ENCODE peak calls at places on chromosomes 1 and 21, in seven cellular contexts. One of them, this sample, is unnamed.

GRCh38 chr1:201065686-201066085 is 42.2 kb upstream of the KIF21B start:
- DNase-seq in GM23338: no peak
- DNase-seq in vagina: no peak
- DNase-seq in suprapubic skin: no peak
- DNase-seq in spleen: no peak
- DNase-seq in endothelial cell of umbilical vein: no peak
- DNase-seq in transverse colon: no peak
- DNase-seq in this sample: no peak

GRCh38 chr21:44405948-44406872 is 49.1 kb upstream of the LRRC3 start:
- DNase-seq in endothelial cell of umbilical vein: no peak
- DNase-seq in vagina: no peak
- DNase-seq in GM23338: no peak
- DNase-seq in transverse colon: no peak
- DNase-seq in spleen: peak
- DNase-seq in suprapubic skin: no peak
- DNase-seq in this sample: no peak

GRCh38 chr1:10692401-10693021 is 103.9 kb downstream of the CASZ1 start:
- DNase-seq in vagina: no peak
- DNase-seq in transverse colon: peak
- DNase-seq in suprapubic skin: no peak
- DNase-seq in endothelial cell of umbilical vein: no peak
- DNase-seq in spleen: peak
- DNase-seq in GM23338: no peak
- DNase-seq in this sample: no peak

GRCh38 chr1:155192346-155193274 is 15.1 kb downstream of the THBS3 start:
- DNase-seq in vagina: no peak
- DNase-seq in suprapubic skin: no peak
- DNase-seq in transverse colon: peak
- DNase-seq in spleen: no peak
- DNase-seq in GM23338: peak
- DNase-seq in endothelial cell of umbilical vein: no peak
- DNase-seq in this sample: peak

GRCh38 chr21:42653492-42654061 is at the start of gene PDE9A:
- DNase-seq in endothelial cell of umbilical vein: no peak
- DNase-seq in vagina: no peak
- DNase-seq in suprapubic skin: no peak
- DNase-seq in spleen: peak
- DNase-seq in transverse colon: peak
- DNase-seq in GM23338: peak
- DNase-seq in this sample: no peak

GRCh38 chr1:150622219-150622975 is 7.0 kb downstream of the ENSA start:
- DNase-seq in transverse colon: no peak
- DNase-seq in spleen: peak
- DNase-seq in GM23338: peak
- DNase-seq in vagina: peak
- DNase-seq in suprapubic skin: peak
- DNase-seq in endothelial cell of umbilical vein: peak
- DNase-seq in this sample: no peak

GRCh38 chr1:67716800-67717199 is 31.8 kb downstream of the GADD45A start:
- DNase-seq in GM23338: no peak
- DNase-seq in vagina: no peak
- DNase-seq in suprapubic skin: no peak
- DNase-seq in spleen: no peak
- DNase-seq in transverse colon: peak
- DNase-seq in endothelial cell of umbilical vein: no peak
- DNase-seq in this sample: peak

GRCh38 chr1:164576311-164577271 is 17.6 kb downstream of the PBX1 start:
- DNase-seq in spleen: no peak
- DNase-seq in transverse colon: no peak
- DNase-seq in vagina: no peak
- DNase-seq in endothelial cell of umbilical vein: no peak
- DNase-seq in suprapubic skin: no peak
- DNase-seq in GM23338: peak
- DNase-seq in this sample: no peak

GRCh38 chr1:25017436-25018109 is 87.5 kb upstream of the RUNX3 start:
- DNase-seq in endothelial cell of umbilical vein: no peak
- DNase-seq in transverse colon: no peak
- DNase-seq in GM23338: peak
- DNase-seq in vagina: no peak
- DNase-seq in suprapubic skin: no peak
- DNase-seq in spleen: no peak
- DNase-seq in this sample: no peak

GRCh38 chr1:194755241-194755953 is 1569.0 kb upstream of the B3GALT2 start:
- DNase-seq in spleen: no peak
- DNase-seq in GM23338: no peak
- DNase-seq in suprapubic skin: no peak
- DNase-seq in vagina: no peak
- DNase-seq in transverse colon: no peak
- DNase-seq in endothelial cell of umbilical vein: no peak
- DNase-seq in this sample: no peak

GRCh38 chr1:234108921-234109320 is 204.4 kb downstream of the SLC35F3 start:
- DNase-seq in suprapubic skin: no peak
- DNase-seq in endothelial cell of umbilical vein: no peak
- DNase-seq in transverse colon: no peak
- DNase-seq in spleen: no peak
- DNase-seq in vagina: no peak
- DNase-seq in GM23338: no peak
- DNase-seq in this sample: no peak

GRCh38 chr1:231338270-231339128 is at the start of gene SPRTN:
- DNase-seq in endothelial cell of umbilical vein: peak
- DNase-seq in transverse colon: no peak
- DNase-seq in suprapubic skin: peak
- DNase-seq in spleen: no peak
- DNase-seq in GM23338: peak
- DNase-seq in vagina: peak
- DNase-seq in this sample: no peak

GRCh38 chr1:164660415-164661174 is 101.6 kb downstream of the PBX1 start:
- DNase-seq in suprapubic skin: no peak
- DNase-seq in spleen: no peak
- DNase-seq in GM23338: no peak
- DNase-seq in transverse colon: no peak
- DNase-seq in vagina: no peak
- DNase-seq in endothelial cell of umbilical vein: no peak
- DNase-seq in this sample: no peak

GRCh38 chr21:33268736-33269441 is 2.7 kb downstream of the IL10RB start:
- DNase-seq in endothelial cell of umbilical vein: no peak
- DNase-seq in vagina: no peak
- DNase-seq in suprapubic skin: no peak
- DNase-seq in transverse colon: peak
- DNase-seq in spleen: no peak
- DNase-seq in GM23338: no peak
- DNase-seq in this sample: peak

GRCh38 chr1:89622895-89623294 is 10.0 kb upstream of the LRRC8C start:
- DNase-seq in transverse colon: no peak
- DNase-seq in spleen: no peak
- DNase-seq in suprapubic skin: no peak
- DNase-seq in endothelial cell of umbilical vein: no peak
- DNase-seq in GM23338: no peak
- DNase-seq in vagina: no peak
- DNase-seq in this sample: no peak

GRCh38 chr1:232675267-232675666 is 45.3 kb upstream of the SIPA1L2 start:
- DNase-seq in vagina: no peak
- DNase-seq in endothelial cell of umbilical vein: no peak
- DNase-seq in spleen: no peak
- DNase-seq in GM23338: no peak
- DNase-seq in transverse colon: no peak
- DNase-seq in suprapubic skin: no peak
- DNase-seq in this sample: no peak

GRCh38 chr1:14849038-14849437 is 250.6 kb downstream of the KAZN start:
- DNase-seq in suprapubic skin: peak
- DNase-seq in GM23338: no peak
- DNase-seq in vagina: no peak
- DNase-seq in spleen: no peak
- DNase-seq in endothelial cell of umbilical vein: no peak
- DNase-seq in transverse colon: no peak
- DNase-seq in this sample: no peak

GRCh38 chr21:36908260-36908908 is 58.1 kb downstream of the HLCS start:
- DNase-seq in transverse colon: no peak
- DNase-seq in spleen: no peak
- DNase-seq in suprapubic skin: no peak
- DNase-seq in GM23338: no peak
- DNase-seq in vagina: no peak
- DNase-seq in endothelial cell of umbilical vein: no peak
- DNase-seq in this sample: no peak

GRCh38 chr1:162416909-162417308 is 5.0 kb upstream of the SH2D1B start:
- DNase-seq in endothelial cell of umbilical vein: no peak
- DNase-seq in suprapubic skin: no peak
- DNase-seq in transverse colon: no peak
- DNase-seq in vagina: no peak
- DNase-seq in GM23338: no peak
- DNase-seq in spleen: no peak
- DNase-seq in this sample: no peak

GRCh38 chr1:227372662-227373061 is 54.4 kb upstream of the CDC42BPA start:
- DNase-seq in GM23338: no peak
- DNase-seq in endothelial cell of umbilical vein: peak
- DNase-seq in spleen: no peak
- DNase-seq in vagina: no peak
- DNase-seq in transverse colon: no peak
- DNase-seq in suprapubic skin: no peak
- DNase-seq in this sample: no peak

GRCh38 chr1:202153284-202153683 is 7.1 kb downstream of the PTPN7 start:
- DNase-seq in transverse colon: no peak
- DNase-seq in GM23338: no peak
- DNase-seq in suprapubic skin: no peak
- DNase-seq in endothelial cell of umbilical vein: no peak
- DNase-seq in spleen: no peak
- DNase-seq in vagina: no peak
- DNase-seq in this sample: no peak

GRCh38 chr1:202151045-202151444 is 6.5 kb upstream of the ARL8A start:
- DNase-seq in spleen: no peak
- DNase-seq in endothelial cell of umbilical vein: no peak
- DNase-seq in vagina: no peak
- DNase-seq in suprapubic skin: no peak
- DNase-seq in GM23338: no peak
- DNase-seq in transverse colon: no peak
- DNase-seq in this sample: no peak

GRCh38 chr1:202150607-202151006 is 6.1 kb upstream of the ARL8A start:
- DNase-seq in transverse colon: no peak
- DNase-seq in vagina: no peak
- DNase-seq in suprapubic skin: no peak
- DNase-seq in GM23338: no peak
- DNase-seq in endothelial cell of umbilical vein: no peak
- DNase-seq in spleen: no peak
- DNase-seq in this sample: no peak

GRCh38 chr1:202154148-202154765 is 6.1 kb downstream of the PTPN7 start:
- DNase-seq in spleen: no peak
- DNase-seq in vagina: no peak
- DNase-seq in endothelial cell of umbilical vein: no peak
- DNase-seq in GM23338: no peak
- DNase-seq in transverse colon: no peak
- DNase-seq in suprapubic skin: no peak
- DNase-seq in this sample: no peak

DNA sequence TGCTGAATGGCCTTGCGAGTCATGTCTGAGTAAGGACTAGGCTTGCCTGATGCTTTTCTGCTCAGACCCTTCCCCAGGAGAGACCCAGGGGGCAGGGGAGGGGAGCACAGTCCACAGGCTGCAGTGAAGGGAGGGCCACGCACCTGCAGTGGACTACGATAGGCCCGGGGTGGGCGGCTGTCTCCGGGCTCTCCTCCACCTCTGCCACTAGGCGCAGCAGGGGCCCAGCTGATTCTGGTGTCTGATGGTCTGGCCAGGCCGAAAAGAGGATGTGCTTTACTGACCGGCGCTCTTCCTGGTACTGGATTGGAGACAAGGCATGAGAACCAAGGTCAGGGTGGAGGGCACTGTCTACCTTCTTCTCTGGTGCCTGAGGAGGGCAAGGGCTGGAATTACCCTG is 7.9 kb upstream of the ARL8A start:
- DNase-seq in suprapubic skin: no peak
- DNase-seq in endothelial cell of umbilical vein: no peak
- DNase-seq in vagina: no peak
- DNase-seq in GM23338: peak
- DNase-seq in transverse colon: no peak
- DNase-seq in spleen: no peak
- DNase-seq in this sample: no peak
- TF ChIP-seq POLR2AphosphoS5 in suprapubic skin: no peak
- TF ChIP-seq POLR2AphosphoS5 in endothelial cell of umbilical vein: no peak
- TF ChIP-seq POLR2AphosphoS5 in vagina: no peak
- TF ChIP-seq POLR2AphosphoS5 in GM23338: no peak
- TF ChIP-seq POLR2AphosphoS5 in transverse colon: no peak
- TF ChIP-seq POLR2AphosphoS5 in spleen: no peak
- TF ChIP-seq POLR2AphosphoS5 in this sample: no peak

DNA sequence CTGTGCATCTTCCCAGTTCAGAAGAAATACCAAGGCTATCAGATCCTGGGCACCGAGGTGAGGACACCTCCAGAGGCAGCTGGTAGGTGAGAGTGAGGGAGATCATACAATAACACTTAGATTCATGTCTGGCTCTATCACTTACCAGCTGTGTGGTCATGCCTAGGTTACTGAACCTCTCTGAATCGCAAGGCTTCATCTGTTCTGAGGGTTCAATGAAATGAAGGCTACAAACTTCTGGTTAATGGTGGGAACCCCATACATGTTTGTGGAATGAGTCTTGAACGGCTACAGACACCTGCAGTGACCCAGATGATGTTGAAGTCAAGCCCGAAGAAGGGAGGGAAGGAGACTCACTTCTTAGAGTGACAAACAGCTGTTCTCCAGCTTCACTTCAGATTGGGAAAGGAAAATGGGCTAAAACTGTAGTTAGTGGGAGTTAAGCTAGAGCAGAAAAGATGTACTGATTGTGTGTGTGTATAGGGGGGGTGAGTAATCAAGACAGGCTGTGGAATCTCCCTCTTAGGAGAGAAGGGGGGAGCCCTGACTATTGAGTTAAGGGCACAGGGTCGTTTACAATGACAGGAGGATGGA is 714 bp upstream of the RSPO1 start:
- DNase-seq in GM23338: no peak
- DNase-seq in suprapubic skin: no peak
- DNase-seq in endothelial cell of umbilical vein: no peak
- DNase-seq in transverse colon: no peak
- DNase-seq in spleen: no peak
- DNase-seq in vagina: no peak
- DNase-seq in this sample: no peak
- H3K4me3 ChIP-seq in GM23338: peak
- H3K4me3 ChIP-seq in suprapubic skin: peak
- H3K4me3 ChIP-seq in endothelial cell of umbilical vein: no peak
- H3K4me3 ChIP-seq in transverse colon: no peak
- H3K4me3 ChIP-seq in spleen: no peak
- H3K4me3 ChIP-seq in vagina: peak
- H3K4me3 ChIP-seq in this sample: no peak

GRCh38 chr1:184399192-184399847 is 12.5 kb downstream of the C1orf21 start:
- DNase-seq in transverse colon: no peak
- DNase-seq in vagina: no peak
- DNase-seq in endothelial cell of umbilical vein: no peak
- DNase-seq in suprapubic skin: no peak
- DNase-seq in GM23338: peak
- DNase-seq in spleen: no peak
- DNase-seq in this sample: no peak
- H3K27ac ChIP-seq in transverse colon: no peak
- H3K27ac ChIP-seq in vagina: no peak
- H3K27ac ChIP-seq in endothelial cell of umbilical vein: no peak
- H3K27ac ChIP-seq in suprapubic skin: no peak
- H3K27ac ChIP-seq in GM23338: peak
- H3K27ac ChIP-seq in spleen: no peak
- H3K27ac ChIP-seq in this sample: peak

DNA sequence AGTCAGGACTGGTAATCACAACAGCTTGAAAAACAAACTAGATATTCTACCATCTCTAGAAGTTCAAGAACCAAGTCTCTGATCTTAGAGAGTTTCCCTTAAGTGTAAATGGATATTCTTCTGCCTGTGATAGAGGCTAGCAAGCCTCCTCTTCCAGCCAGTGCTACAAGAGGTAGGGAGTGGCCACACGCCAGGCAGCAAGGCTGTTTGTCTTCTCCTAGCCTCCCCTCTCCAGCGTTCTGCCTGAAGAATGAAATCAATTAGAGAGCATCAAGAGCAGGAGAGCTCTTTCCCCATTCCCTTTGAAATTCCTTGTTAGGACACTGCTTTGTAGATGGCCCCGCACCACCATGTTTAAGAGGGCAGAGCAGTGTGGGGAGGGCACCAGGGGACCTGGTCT is 19.3 kb upstream of the RAP1A start:
- DNase-seq in GM23338: no peak
- DNase-seq in vagina: no peak
- DNase-seq in endothelial cell of umbilical vein: no peak
- DNase-seq in suprapubic skin: no peak
- DNase-seq in transverse colon: no peak
- DNase-seq in spleen: no peak
- DNase-seq in this sample: no peak
- TF ChIP-seq POLR2AphosphoS5 in GM23338: no peak
- TF ChIP-seq POLR2AphosphoS5 in vagina: no peak
- TF ChIP-seq POLR2AphosphoS5 in endothelial cell of umbilical vein: no peak
- TF ChIP-seq POLR2AphosphoS5 in suprapubic skin: no peak
- TF ChIP-seq POLR2AphosphoS5 in transverse colon: no peak
- TF ChIP-seq POLR2AphosphoS5 in spleen: no peak
- TF ChIP-seq POLR2AphosphoS5 in this sample: no peak

This sample was measured in breast epithelium.